ENCODE peak calls at places on chromosomes 1 and 21, in four cellular contexts. T is GM23248, X is endodermal cell, C is aorta. N is an unnamed sample. For H3K27me3, the result is how much of the 10 kb centered on the place peaks cover.

GRCh38 chr1:50959303-50959912 is 659 bp downstream of the FAF1 start:
- DNase-seq in X (no peak), C (no peak), T (peak), N (peak)

GRCh38 chr1:154998818-154999650 is 3.6 kb upstream of the ZBTB7B start:
- DNase-seq in X (peak), T (peak), C (peak), N (peak)

GRCh38 chr1:143667730-143668129 is 304.1 kb downstream of the FAM72C start:
- DNase-seq in T (no peak), C (no peak), X (no peak), N (no peak)

GRCh38 chr1:9766759-9767442 is 56.9 kb downstream of the CLSTN1 start:
- DNase-seq in C (peak), T (peak), X (no peak), N (peak)

GRCh38 chr1:152018537-152018936 is 18.3 kb downstream of the S100A11 start:
- DNase-seq in C (no peak), X (peak), T (peak), N (no peak)

GRCh38 chr1:33876970-33877680 is 13.2 kb downstream of the HMGB4 start:
- DNase-seq in X (no peak), T (peak), C (peak), N (no peak)

GRCh38 chr1:46394108-46394871 is at the start of gene FAAH:
- DNase-seq in X (peak), T (peak), C (peak), N (no peak)

GRCh38 chr1:84621553-84621952 is 47.3 kb upstream of the CTBS start:
- DNase-seq in C (no peak), X (no peak), T (no peak), N (no peak)

GRCh38 chr1:222950892-222951291 is 136.1 kb downstream of the DISP1 start:
- DNase-seq in X (no peak), C (no peak), T (no peak), N (no peak)

GRCh38 chr21:41783476-41784150 is 16.8 kb upstream of the RIPK4 start:
- DNase-seq in T (peak), X (no peak), C (peak), N (peak)

GRCh38 chr1:16094453-16095158 is 21.2 kb upstream of the FAM131C start:
- DNase-seq in C (peak), T (no peak), X (peak), N (no peak)

GRCh38 chr1:148373236-148373935 is 109.7 kb downstream of the PPIAL4G start:
- DNase-seq in T (no peak), X (no peak), C (no peak), N (no peak)

GRCh38 chr1:226381226-226381998 is 26.5 kb downstream of the PARP1 start:
- DNase-seq in T (no peak), C (no peak), X (no peak), N (no peak)

GRCh38 chr21:34821717-34822116 is 152.9 kb downstream of the CLIC6 start:
- DNase-seq in C (no peak), T (no peak), X (no peak), N (no peak)

GRCh38 chr1:185733818-185734709 is at the start of gene HMCN1:
- DNase-seq in T (peak), X (peak), C (peak), N (peak)

DNA sequence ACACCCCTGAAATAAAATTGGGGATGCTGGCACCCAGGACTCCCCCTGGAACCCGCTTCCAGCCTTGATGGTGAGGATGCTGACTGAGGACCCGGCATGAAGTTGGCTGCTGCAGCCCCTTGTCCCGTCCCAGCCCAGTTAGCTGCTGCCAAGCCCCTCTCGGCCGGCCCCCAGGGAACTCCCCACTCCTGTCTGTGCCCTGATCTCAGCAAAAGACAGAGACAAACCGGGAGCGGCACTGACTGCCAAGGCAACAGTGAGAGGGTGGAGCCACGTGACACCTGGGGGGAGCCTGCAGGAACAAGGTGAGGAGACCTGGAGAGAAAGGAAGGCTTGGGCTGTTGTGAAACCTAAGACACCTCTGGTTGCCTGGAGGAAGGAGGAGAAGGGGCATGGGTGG is 24.7 kb downstream of the CASZ1 start:
- DNase-seq in X (no peak), T (no peak), C (peak), N (no peak)
- H3K27me3 ChIP-seq in X (under half), T (under half), C (under half), N (under half)

GRCh38 chr1:6503884-6504602 is 12.6 kb upstream of the PLEKHG5 start:
- DNase-seq in X (no peak), T (no peak), C (no peak), N (no peak)
- H3K27me3 ChIP-seq in X (under half), T (under half), C (under half), N (under half)

DNA sequence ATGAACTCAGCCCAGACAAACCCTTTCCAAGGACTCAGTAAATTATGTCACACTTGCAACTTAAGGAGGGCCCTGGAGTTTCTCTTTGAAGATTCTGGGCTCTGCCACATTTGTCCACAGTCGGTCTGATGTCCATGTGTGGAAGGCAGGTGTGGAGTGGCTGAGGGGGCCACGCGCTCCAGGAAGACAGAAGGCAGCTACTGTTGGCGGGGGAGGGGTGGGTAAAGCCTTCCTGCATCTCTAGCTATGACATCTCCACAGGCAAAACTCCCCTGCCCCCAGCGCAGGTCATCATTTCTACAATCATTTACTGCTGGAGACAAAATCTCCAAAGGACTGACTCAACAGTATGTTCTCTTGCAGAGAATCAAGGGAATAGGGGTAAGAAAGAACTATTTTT is 11.3 kb upstream of the TSPEAR start:
- DNase-seq in X (no peak), C (no peak), T (no peak), N (no peak)
- H3K27me3 ChIP-seq in X (under half), C (under half), T (half or more), N (under half)

DNA sequence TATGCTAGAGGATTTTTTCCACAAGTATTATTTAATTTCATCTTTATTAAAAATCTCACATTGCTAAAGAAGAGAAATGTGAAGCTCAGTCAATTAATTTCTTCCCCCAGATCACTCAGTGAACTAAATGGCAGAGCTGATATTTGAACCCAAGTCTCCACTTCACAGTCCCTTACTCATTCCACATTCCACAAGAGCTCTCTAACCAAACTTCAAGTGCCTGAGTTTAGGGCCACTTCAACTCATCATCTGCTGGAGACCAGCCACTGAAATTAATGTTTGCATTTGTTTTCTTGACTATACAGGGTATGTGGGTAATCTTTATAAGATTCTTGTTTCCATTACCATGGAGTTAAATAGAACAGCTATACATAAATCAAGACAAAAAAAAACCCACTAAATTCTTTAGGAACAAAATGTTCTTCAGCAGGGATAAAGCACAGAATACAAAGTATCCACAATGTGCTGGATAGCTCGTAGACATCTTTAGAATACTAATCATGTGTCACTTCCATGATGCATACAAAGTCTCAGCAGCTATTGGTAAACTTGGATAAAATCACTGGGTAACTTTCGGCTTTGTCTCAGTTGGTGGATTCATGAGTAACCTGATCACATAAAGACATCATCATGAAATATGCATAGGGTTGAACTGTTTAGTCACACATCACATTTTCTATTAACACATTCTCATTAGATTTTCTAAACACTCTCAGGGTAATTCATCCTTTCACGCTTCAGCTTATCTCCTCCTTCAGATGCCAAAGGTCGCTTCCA is 89.8 kb downstream of the LRRC53 start:
- DNase-seq in X (no peak), C (no peak), T (no peak), N (no peak)
- H3K27me3 ChIP-seq in X (under half), C (under half), T (under half), N (under half)

N was measured in SJSA1.